ENCODE peak calls at places on chromosome 13, in five cellular contexts. I, O, L, K and S are unnamed samples.

GRCh38 chr13:95641291-95641811 is 3.2 kb downstream of the DZIP1 start:
- DNase-seq in I (no peak), O (no peak), L (no peak), K (no peak), S (no peak)

GRCh38 chr13:106083620-106084350 is 451.7 kb downstream of the EFNB2 start:
- DNase-seq in I (no peak), O (peak), L (no peak), K (peak), S (peak)

GRCh38 chr13:76216729-76217128 is 580.6 kb downstream of the LMO7 start:
- DNase-seq in I (no peak), O (no peak), L (no peak), K (no peak), S (no peak)

GRCh38 chr13:92727118-92727517 is 499.5 kb upstream of the GPC6 start:
- DNase-seq in I (no peak), O (no peak), L (no peak), K (no peak), S (no peak)

GRCh38 chr13:77079902-77080413 is 53.0 kb upstream of the FBXL3 start:
- DNase-seq in I (no peak), O (no peak), L (no peak), K (no peak), S (no peak)

GRCh38 chr13:67048793-67049150 is 181.4 kb downstream of the PCDH9 start:
- DNase-seq in I (no peak), O (no peak), L (no peak), K (no peak), S (no peak)

GRCh38 chr13:48828962-48829405 is 146.7 kb upstream of the FNDC3A start:
- DNase-seq in I (no peak), O (peak), L (no peak), K (no peak), S (peak)

GRCh38 chr13:113404723-113405471 is 41.0 kb upstream of the GRTP1 start:
- DNase-seq in I (no peak), O (no peak), L (peak), K (no peak), S (no peak)

GRCh38 chr13:31015207-31015606 is 82.8 kb downstream of the TEX26 start:
- DNase-seq in I (no peak), O (no peak), L (no peak), K (no peak), S (no peak)

GRCh38 chr13:46134961-46135522 is 30.2 kb upstream of the CPB2 start:
- DNase-seq in I (no peak), O (peak), L (peak), K (no peak), S (no peak)

GRCh38 chr13:102020611-102021216 is 381.1 kb downstream of the FGF14 start:
- DNase-seq in I (no peak), O (peak), L (no peak), K (no peak), S (no peak)

GRCh38 chr13:106117035-106117434 is 418.4 kb downstream of the EFNB2 start:
- DNase-seq in I (no peak), O (peak), L (no peak), K (no peak), S (no peak)

GRCh38 chr13:41544824-41545707 is 87.7 kb downstream of the RGCC start:
- DNase-seq in I (no peak), O (peak), L (no peak), K (no peak), S (no peak)

GRCh38 chr13:19157461-19157860 is 24.2 kb downstream of the TUBA3C start:
- DNase-seq in I (no peak), O (no peak), L (no peak), K (no peak), S (no peak)

GRCh38 chr13:30105381-30105780 is 202.0 kb downstream of the KATNAL1 start:
- DNase-seq in I (no peak), O (no peak), L (no peak), K (no peak), S (no peak)

GRCh38 chr13:110554227-110554836 is 7.2 kb downstream of the RAB20 start:
- DNase-seq in I (no peak), O (no peak), L (no peak), K (no peak), S (no peak)

GRCh38 chr13:98447881-98448641 is 128.8 kb downstream of the STK24 start:
- DNase-seq in I (no peak), O (no peak), L (peak), K (peak), S (peak)

GRCh38 chr13:112229445-112229844 is 146.7 kb upstream of the SPACA7 start:
- DNase-seq in I (no peak), O (no peak), L (no peak), K (no peak), S (no peak)

GRCh38 chr13:42041017-42041683 is 7.3 kb upstream of the DGKH start:
- DNase-seq in I (no peak), O (no peak), L (peak), K (peak), S (peak)

GRCh38 chr13:87107626-87108025 is 563.5 kb upstream of the SLITRK5 start:
- DNase-seq in I (no peak), O (no peak), L (no peak), K (no peak), S (no peak)

GRCh38 chr13:32984857-32985626 is 31.2 kb upstream of the KL start:
- DNase-seq in I (no peak), O (peak), L (no peak), K (no peak), S (no peak)

GRCh38 chr13:73338389-73338788 is 279.6 kb downstream of the KLF5 start:
- DNase-seq in I (no peak), O (no peak), L (no peak), K (no peak), S (no peak)

GRCh38 chr13:42594577-42595571 is 20.9 kb downstream of the TNFSF11 start:
- DNase-seq in I (no peak), O (peak), L (peak), K (peak), S (peak)

GRCh38 chr13:97344250-97345175 is 89.5 kb upstream of the RAP2A start:
- DNase-seq in I (no peak), O (peak), L (peak), K (peak), S (peak)

GRCh38 chr13:57878291-57878690 is 246.7 kb downstream of the PCDH17 start:
- DNase-seq in I (no peak), O (no peak), L (no peak), K (no peak), S (no peak)

GRCh38 chr13:26280822-26281221 is 26.9 kb downstream of the CDK8 start:
- DNase-seq in I (no peak), O (no peak), L (no peak), K (no peak), S (no peak)
- TF ChIP-seq CTCF in I (no peak), O (no peak), L (no peak), K (no peak), S (no peak)

DNA sequence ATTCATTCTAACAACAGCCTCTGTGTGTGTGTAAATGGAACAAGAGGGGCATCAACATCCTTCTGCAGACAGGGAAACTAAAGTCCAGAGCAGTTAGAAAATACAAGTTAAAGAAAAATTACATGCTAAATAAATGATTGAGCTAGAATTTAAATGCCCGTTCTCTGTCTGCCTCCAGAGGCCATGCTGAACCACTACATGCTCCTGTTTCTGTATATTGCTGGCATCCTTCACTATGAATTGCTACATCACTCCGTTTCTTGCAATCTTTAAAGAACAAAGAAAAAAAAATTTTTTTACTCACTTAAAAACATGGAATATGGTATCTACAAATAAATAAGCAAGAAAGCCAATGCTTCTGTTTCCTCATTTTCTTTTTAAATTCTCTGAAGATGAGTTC is 47.9 kb downstream of the DCT start:
- DNase-seq in I (no peak), O (no peak), L (no peak), K (no peak), S (no peak)
- TF ChIP-seq CTCF in I (no peak), O (no peak), L (no peak), K (no peak), S (no peak)

DNA sequence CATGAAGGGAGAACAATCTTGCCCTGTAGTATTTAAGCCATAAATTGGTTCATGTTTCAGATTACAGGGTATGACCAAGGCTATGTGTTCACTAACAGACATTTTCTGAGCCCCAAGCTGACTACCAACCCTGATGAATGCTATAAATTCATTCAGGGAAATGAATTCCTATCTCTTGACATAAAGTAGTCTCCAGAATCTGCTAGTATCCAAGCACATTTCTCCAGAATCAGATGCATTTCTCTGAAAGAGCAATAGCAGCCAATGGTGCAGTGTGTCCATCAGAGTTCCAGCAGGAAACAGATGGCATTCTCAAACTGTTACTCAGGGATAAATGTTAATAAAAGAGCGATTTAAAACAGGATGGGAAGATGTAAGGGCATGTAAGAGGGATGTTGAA is 226.4 kb downstream of the COG6 start:
- DNase-seq in I (no peak), O (no peak), L (no peak), K (no peak), S (no peak)
- TF ChIP-seq CTCF in I (no peak), O (no peak), L (no peak), K (no peak), S (no peak)

DNA sequence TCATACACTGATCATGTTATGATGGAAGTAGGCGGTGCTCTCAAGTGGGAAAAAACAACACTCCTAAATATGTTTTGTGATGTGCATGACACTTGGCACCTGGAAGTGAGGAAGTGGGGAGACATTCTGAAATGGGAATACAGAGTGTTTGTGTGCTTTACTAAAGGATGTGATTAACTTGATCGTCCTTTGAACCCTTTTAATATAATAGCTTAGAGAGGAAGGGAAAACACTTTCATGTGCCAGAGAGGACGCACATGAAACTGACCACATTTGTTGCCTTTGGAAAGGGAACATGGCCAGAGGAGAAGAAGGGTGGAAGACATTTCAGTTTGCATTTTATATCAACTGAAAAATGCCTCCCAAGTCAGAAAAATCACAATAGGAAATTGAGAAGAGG is 31.4 kb downstream of the SMAD9 start:
- DNase-seq in I (no peak), O (no peak), L (no peak), K (no peak), S (no peak)
- TF ChIP-seq CTCF in I (no peak), O (no peak), L (no peak), K (no peak), S (no peak)

GRCh38 chr13:79735228-79735627 is 254.3 kb downstream of the NDFIP2 start:
- DNase-seq in I (no peak), O (no peak), L (no peak), K (no peak), S (no peak)

GRCh38 chr13:79741006-79741405 is 260.1 kb downstream of the NDFIP2 start:
- DNase-seq in I (no peak), O (no peak), L (peak), K (no peak), S (no peak)

DNA sequence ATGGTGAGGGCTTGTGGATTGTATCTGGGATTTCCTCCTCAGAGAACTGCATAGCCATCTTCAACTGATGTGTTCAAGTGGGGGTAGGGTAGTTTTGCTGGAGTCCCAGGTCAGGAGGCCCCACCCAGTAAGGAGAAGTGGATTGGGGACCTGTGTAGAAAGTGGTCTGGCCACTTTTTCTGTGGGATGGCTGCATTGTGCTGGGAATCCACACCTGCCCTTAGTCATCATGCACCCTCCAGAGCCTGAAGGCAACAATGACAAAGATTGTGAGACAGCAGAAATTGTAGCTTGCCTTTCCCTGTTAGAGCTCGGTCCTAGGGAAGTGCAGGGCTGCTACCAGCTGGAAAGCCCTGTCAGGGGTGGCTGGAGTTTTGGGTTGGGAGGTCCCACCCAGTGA is 255.4 kb downstream of the NDFIP2 start:
- DNase-seq in I (no peak), O (peak), L (no peak), K (no peak), S (no peak)
- TF ChIP-seq CTCF in I (no peak), O (no peak), L (no peak), K (no peak), S (no peak)

DNA sequence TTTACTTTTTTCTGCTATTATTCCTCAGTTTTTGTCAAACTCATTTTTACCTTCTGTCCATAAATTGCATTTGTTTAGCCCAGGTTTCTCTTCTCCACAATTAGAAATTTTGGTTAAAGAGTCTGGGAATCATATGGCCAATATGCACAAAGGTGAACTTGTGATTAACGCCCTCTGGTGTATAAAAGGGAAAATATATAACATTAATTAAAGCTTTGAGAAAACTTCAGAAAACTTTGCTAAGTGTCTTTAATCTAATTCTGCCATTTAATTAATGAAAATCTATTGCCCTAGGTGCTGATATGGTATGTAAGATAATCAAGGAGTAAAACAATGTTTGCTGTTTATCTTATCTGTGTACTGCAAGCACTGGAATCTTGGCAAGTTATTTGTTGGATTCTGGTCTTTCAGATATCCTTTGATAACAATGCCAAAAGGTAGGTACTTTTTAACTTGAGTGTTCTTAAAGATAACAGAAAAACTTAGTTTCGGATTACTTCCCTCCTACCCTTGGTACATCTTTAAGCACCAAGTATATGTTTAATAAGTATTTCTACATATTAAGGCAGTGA is 402.6 kb downstream of the SUCLA2 start:
- DNase-seq in I (no peak), O (no peak), L (no peak), K (peak), S (no peak)
- TF ChIP-seq CTCF in I (no peak), O (peak), L (no peak), K (no peak), S (no peak)

DNA sequence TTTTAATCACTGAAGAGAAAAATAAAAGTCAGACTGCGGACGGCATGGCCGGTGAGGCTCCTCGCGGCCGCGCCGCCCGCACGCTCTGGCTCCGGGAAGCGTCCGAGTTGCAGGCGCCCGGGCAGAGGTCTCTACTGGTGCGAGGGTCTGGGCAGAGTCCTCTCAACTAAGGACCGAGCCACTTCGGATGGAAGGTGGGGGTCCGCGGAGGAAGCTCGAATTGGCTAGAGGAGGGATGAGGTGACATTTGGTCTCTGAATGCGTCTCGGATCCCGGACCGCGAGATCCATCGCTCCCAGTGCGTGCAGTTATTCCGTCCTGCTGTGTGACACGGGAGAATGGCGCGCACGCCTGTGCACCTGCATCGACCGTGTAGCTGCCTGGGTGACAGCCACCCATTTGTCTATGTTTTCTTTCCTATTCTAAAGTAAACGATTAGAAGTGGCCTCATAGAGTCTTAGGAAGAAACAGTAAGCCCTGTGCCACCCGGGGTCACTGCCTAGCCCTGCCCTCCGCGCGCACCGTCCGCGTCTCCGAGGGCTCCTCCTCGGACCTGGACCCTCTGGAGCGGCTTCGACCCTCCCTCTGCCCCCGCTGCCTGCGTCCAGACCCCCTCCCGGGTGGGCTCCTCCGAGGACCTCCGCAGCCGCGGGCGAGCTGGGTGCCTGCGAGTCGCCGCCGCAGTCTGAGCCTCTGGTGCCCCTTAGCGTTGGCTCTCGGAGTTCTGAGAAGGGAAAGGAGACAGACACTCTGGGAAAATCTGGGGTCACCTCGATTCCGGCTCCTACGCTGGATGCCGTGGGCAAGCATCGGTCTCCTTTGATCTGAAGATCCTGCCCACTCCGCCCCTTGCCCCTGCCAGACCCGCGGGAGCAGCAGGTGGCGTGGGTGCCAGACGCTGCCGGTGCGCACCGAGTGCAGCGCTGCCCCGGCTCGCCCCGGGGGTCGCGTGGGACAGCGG is 347.4 kb downstream of the LIG4 start:
- DNase-seq in I (no peak), O (no peak), L (peak), K (peak), S (peak)
- TF ChIP-seq CTCF in I (no peak), O (peak), L (peak), K (no peak), S (peak)

GRCh38 chr13:20435616-20436368 is 89.9 kb downstream of the CRYL1 start:
- DNase-seq in I (no peak), O (no peak), L (no peak), K (no peak), S (no peak)
- TF ChIP-seq CTCF in I (no peak), O (no peak), L (no peak), K (no peak), S (no peak)

DNA sequence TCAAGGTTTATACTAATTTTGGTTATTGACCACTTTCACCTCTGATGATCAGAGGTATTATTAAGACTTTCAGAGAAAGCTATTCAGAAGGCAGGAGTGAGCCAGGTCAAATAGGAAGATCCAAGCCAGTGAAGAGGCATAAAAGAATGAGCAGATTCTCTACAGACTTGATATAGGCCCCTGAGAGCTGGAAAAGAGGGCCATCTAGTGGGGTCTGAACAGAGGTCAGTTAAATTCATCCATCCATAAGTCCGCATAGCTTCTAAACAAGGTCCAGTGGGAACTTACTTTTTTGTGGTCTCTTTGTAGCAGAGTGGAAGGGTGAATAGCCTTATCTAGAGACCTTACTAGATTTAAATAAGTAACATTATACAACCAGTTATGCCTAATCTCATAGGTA is 126.6 kb upstream of the UFM1 start:
- DNase-seq in I (no peak), O (no peak), L (peak), K (no peak), S (peak)
- TF ChIP-seq CTCF in I (no peak), O (no peak), L (peak), K (no peak), S (no peak)